ENCODE peak calls at places on chromosome 6, in nine cellular contexts. X is fibroblast of mammary gland, T is BE2C, M is bronchial epithelial cell, I is AG04450, Q is astrocyte, B is esophagus squamous epithelium, H is spleen, Z is lung. J is an unnamed sample.

GRCh38 chr6:53369876-53370515 is 21.2 kb upstream of the ELOVL5 start:
- DNase-seq in I (no peak), B (no peak), Z (no peak), M (no peak), H (no peak), T (no peak), X (no peak), Q (no peak), J (no peak)

GRCh38 chr6:30743099-30744053 is 889 bp upstream of the FLOT1 start:
- DNase-seq in X (peak), M (no peak), T (no peak), B (no peak), I (no peak), Z (no peak), H (peak), Q (no peak), J (peak)

GRCh38 chr6:82881519-82881918 is 184.1 kb downstream of the UBE3D start:
- DNase-seq in T (no peak), Q (no peak), X (no peak), Z (no peak), B (no peak), M (no peak), I (no peak), H (no peak), J (no peak)

GRCh38 chr6:131949615-131949908 is 1.6 kb downstream of the CCN2 start:
- DNase-seq in Z (no peak), I (peak), H (no peak), Q (peak), M (no peak), T (no peak), X (peak), B (no peak), J (no peak)

GRCh38 chr6:131523988-131524673 is 48.9 kb upstream of the ARG1 start:
- DNase-seq in M (no peak), I (no peak), T (no peak), H (no peak), X (no peak), B (no peak), Q (no peak), Z (no peak), J (no peak)

GRCh38 chr6:149860834-149861602 is 3.1 kb downstream of the LRP11 start:
- DNase-seq in Z (no peak), H (no peak), I (no peak), B (no peak), M (no peak), X (peak), Q (peak), T (no peak), J (peak)

GRCh38 chr6:115195239-115195638 is 852.4 kb upstream of the HS3ST5 start:
- DNase-seq in I (no peak), Z (no peak), B (no peak), Q (no peak), T (no peak), X (no peak), H (no peak), M (no peak), J (no peak)

GRCh38 chr6:110351546-110351945 is 6.6 kb downstream of the METTL24 start:
- DNase-seq in T (no peak), M (no peak), Q (no peak), Z (no peak), H (no peak), I (no peak), X (no peak), B (no peak), J (no peak)

GRCh38 chr6:148981515-148981914 is 234.7 kb downstream of the UST start:
- DNase-seq in B (no peak), H (no peak), X (no peak), M (peak), Q (no peak), T (no peak), I (no peak), Z (no peak), J (no peak)

GRCh38 chr6:19435755-19436154 is 401.4 kb upstream of the ID4 start:
- DNase-seq in B (no peak), I (no peak), Q (no peak), H (no peak), T (no peak), Z (no peak), M (no peak), X (no peak), J (no peak)

GRCh38 chr6:145656128-145656527 is 79.2 kb downstream of the EPM2A start:
- DNase-seq in Z (no peak), M (no peak), I (no peak), Q (no peak), H (no peak), B (no peak), T (no peak), X (no peak), J (peak)

DNA sequence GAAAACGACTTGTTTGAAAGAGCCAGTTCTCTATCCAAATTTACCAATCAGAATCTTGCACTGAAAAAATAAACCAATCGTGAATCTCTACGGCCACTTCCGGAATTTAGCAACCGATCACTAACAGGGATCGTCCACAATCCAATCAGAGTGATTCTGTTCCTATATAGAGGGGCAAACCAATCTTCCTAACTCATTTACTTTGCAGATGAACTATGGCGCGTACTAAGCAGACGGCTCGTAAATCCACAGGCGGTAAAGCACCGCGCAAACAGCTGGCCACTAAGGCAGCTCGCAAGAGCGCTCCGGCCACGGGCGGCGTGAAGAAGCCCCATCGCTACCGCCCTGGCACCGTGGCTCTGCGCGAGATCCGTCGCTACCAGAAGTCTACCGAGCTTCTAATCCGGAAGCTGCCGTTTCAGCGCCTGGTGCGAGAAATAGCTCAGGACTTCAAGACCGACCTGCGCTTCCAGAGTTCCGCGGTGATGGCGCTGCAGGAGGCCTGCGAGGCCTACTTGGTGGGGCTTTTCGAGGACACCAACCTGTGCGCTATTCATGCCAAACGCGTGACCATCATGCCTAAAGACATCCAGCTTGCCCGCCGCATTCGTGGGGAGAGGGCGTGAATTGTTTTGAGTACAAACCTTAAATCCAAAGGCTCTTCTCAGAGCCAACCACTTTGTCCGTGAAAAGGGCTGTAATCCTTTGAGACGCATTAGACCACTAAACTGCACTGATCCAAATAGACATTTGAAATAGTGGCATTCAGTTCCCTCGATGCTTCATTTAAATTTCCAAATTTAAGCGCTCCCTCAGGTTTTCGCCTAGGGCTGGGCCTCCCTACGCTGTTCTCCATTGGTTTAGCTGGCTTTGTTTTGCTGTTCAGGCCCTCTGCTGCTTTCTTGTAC is 138.0 kb downstream of the HFE start:
- DNase-seq in Q (peak), T (no peak), I (peak), H (peak), B (no peak), M (peak), X (peak), Z (no peak), J (peak)
- H3K4me3 ChIP-seq in Q (peak), T (peak), I (peak), H (peak), B (peak), M (peak), X (peak), Z (no peak), J (peak)

DNA sequence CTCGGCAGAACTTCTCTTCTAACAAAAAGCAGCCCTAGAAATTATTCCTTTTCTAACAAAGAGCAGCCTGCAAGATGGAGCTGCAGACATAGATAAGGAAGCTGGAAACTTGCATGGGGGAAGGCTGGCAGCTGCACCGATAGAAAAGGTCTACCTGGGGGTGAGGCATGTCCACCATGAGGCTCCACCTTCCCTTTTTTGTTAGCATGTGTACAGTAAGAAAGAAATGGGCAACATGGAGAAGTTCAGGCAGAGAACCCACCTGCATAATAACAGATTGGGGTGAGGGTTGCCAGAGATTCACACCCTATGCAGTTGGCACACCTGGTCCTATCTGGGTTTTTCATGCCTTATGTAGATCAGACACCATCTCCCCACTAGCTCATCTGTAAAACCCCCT is 25.4 kb downstream of the ZNF311 start:
- DNase-seq in H (no peak), T (no peak), Q (no peak), B (no peak), I (no peak), X (no peak), Z (no peak), M (no peak), J (no peak)
- H3K4me3 ChIP-seq in H (no peak), T (no peak), Q (no peak), B (no peak), I (no peak), X (no peak), Z (no peak), M (no peak), J (no peak)

DNA sequence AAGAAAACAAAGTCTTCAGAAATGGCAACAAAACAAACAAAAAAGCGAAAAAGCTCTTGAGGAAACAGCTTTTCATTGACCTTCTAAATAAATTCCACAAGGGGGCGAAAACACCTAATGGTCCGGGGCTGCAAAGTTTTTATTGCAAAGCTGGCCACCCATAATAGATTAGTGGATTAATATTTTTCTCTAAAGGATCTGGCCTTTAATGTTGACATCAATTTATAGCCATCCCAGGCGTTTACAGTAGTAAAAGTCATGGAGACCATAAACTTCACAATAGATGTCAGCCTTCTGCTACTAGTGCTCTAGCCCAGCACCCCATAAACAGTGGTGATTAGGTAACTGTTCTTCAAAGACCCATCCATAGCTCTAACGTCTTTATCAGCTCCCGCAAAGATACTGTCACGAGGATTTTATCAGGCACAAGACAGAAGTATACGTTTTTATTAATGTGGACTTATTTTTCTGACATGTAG is 4.8 kb downstream of the CITED2 start:
- DNase-seq in Q (peak), T (no peak), M (peak), X (peak), I (no peak), H (no peak), Z (no peak), B (no peak), J (peak)
- H3K4me3 ChIP-seq in Q (no peak), T (no peak), M (no peak), X (no peak), I (no peak), H (peak), Z (no peak), B (peak), J (no peak)

GRCh38 chr6:15904651-15905376 is 224.1 kb upstream of the MYLIP start:
- DNase-seq in T (no peak), I (no peak), Z (no peak), H (no peak), B (no peak), Q (no peak), X (no peak), M (no peak), J (no peak)

GRCh38 chr6:15898693-15899092 is 230.2 kb upstream of the MYLIP start:
- DNase-seq in M (no peak), T (no peak), B (no peak), X (no peak), Z (no peak), H (no peak), I (no peak), Q (no peak), J (no peak)

GRCh38 chr6:15897063-15897934 is 231.6 kb upstream of the MYLIP start:
- DNase-seq in T (no peak), Z (peak), I (no peak), B (no peak), M (no peak), H (no peak), X (peak), Q (peak), J (no peak)

GRCh38 chr6:15905488-15906392 is 223.1 kb upstream of the MYLIP start:
- DNase-seq in X (no peak), I (no peak), H (no peak), M (no peak), T (no peak), Z (no peak), B (no peak), Q (no peak), J (no peak)

GRCh38 chr6:15901141-15902115 is 227.5 kb upstream of the MYLIP start:
- DNase-seq in T (no peak), Z (no peak), B (no peak), X (no peak), Q (no peak), I (no peak), H (no peak), M (no peak), J (no peak)
- H3K4me3 ChIP-seq in T (no peak), Z (no peak), B (no peak), X (no peak), Q (no peak), I (no peak), H (peak), M (no peak), J (no peak)

J was measured in cardiac fibroblast.